ENCODE peak calls at places on chromosome 5, in five cellular contexts. N is DND-41; K is GM12878; I is T-helper 17 cell; G is effector memory CD8-positive, alpha-beta T cell. T is an unnamed sample.
A peak's percentile ranks its signal among the peaks of the same experiment; 100 is the strongest.

GRCh38 chr5:38996123-38996522 is 78.1 kb downstream of the RICTOR start:
- ATAC-seq in K (no peak), I (no peak), N (no peak), G (no peak), T (no peak)

GRCh38 chr5:131607418-131607817 is 27.6 kb downstream of the RAPGEF6 start:
- ATAC-seq in I (no peak), K (no peak), G (no peak), N (no peak), T (no peak)

GRCh38 chr5:169901896-169902295 is 78.4 kb downstream of the INSYN2B start:
- ATAC-seq in N (no peak), K (peak; percentile 48), I (no peak), G (no peak), T (no peak)

GRCh38 chr5:78367318-78367991 is 7.0 kb downstream of the SCAMP1 start:
- ATAC-seq in G (no peak), N (no peak), K (peak; percentile 84), I (no peak), T (no peak)

GRCh38 chr5:96316017-96316416 is 117.0 kb downstream of the PCSK1 start:
- ATAC-seq in I (no peak), K (no peak), N (no peak), G (no peak), T (no peak)

GRCh38 chr5:167285591-167285990 is 1005.9 kb upstream of the WWC1 start:
- ATAC-seq in N (no peak), K (no peak), I (no peak), G (no peak), T (no peak)

GRCh38 chr5:123344819-123345426 is 78.3 kb downstream of the CEP120 start:
- ATAC-seq in G (no peak), I (no peak), N (no peak), K (peak; percentile 53), T (no peak)

GRCh38 chr5:62600560-62601252 is 22.1 kb downstream of the LRRC70 start:
- ATAC-seq in N (no peak), G (no peak), K (no peak), I (no peak), T (no peak)

GRCh38 chr5:176743828-176744583 is 66.4 kb upstream of the UNC5A start:
- ATAC-seq in I (no peak), G (no peak), K (no peak), N (no peak), T (no peak)

GRCh38 chr5:4511996-4512656 is 628.0 kb upstream of the ADAMTS16 start:
- ATAC-seq in G (no peak), N (peak; percentile 69), K (no peak), I (no peak), T (no peak)

GRCh38 chr5:41822036-41822435 is 48.2 kb downstream of the OXCT1 start:
- ATAC-seq in K (no peak), I (no peak), G (no peak), N (no peak), T (no peak)

GRCh38 chr5:109575506-109575905 is 114.2 kb upstream of the MAN2A1 start:
- ATAC-seq in I (no peak), K (no peak), G (no peak), N (no peak), T (no peak)

GRCh38 chr5:157217289-157218024 is 36.8 kb downstream of the ITK start:
- ATAC-seq in K (no peak), I (peak; percentile 12), N (peak; percentile 75), G (no peak), T (no peak)

GRCh38 chr5:89374144-89374784 is 491.3 kb upstream of the MEF2C start:
- ATAC-seq in K (peak; percentile 32), N (no peak), G (no peak), I (no peak), T (no peak)

GRCh38 chr5:135533794-135534193 is 2.0 kb downstream of the NEUROG1 start:
- ATAC-seq in G (no peak), I (no peak), N (no peak), K (no peak), T (no peak)